ENCODE peak calls at places on chromosomes 13 and 19, in seven cellular contexts. One of them, this sample, is unnamed.

GRCh38 chr19:47720669-47721068 is 7.4 kb downstream of the EHD2 start:
- DNase-seq in fibroblast of lung: no peak
- DNase-seq in body of pancreas: no peak
- DNase-seq in pancreas: no peak
- DNase-seq in CD4-positive, alpha-beta T cell: no peak
- DNase-seq in thoracic aorta: no peak
- DNase-seq in tibial artery: no peak
- DNase-seq in this sample: no peak

GRCh38 chr19:47280183-47280797 is 5.6 kb downstream of the INAFM1 start:
- DNase-seq in thoracic aorta: no peak
- DNase-seq in pancreas: no peak
- DNase-seq in CD4-positive, alpha-beta T cell: peak; percentile 43
- DNase-seq in body of pancreas: no peak
- DNase-seq in fibroblast of lung: no peak
- DNase-seq in tibial artery: no peak
- DNase-seq in this sample: no peak

GRCh38 chr19:46453661-46454060 is 17.7 kb downstream of the PNMA8A start:
- DNase-seq in CD4-positive, alpha-beta T cell: no peak
- DNase-seq in pancreas: no peak
- DNase-seq in thoracic aorta: no peak
- DNase-seq in fibroblast of lung: no peak
- DNase-seq in body of pancreas: no peak
- DNase-seq in tibial artery: no peak
- DNase-seq in this sample: no peak

GRCh38 chr19:38303517-38304351 is at the start of gene C19orf33:
- DNase-seq in thoracic aorta: no peak
- DNase-seq in body of pancreas: peak; percentile 58
- DNase-seq in CD4-positive, alpha-beta T cell: no peak
- DNase-seq in tibial artery: no peak
- DNase-seq in fibroblast of lung: peak; percentile 44
- DNase-seq in pancreas: no peak
- DNase-seq in this sample: no peak

GRCh38 chr19:8456064-8456463 is 11.3 kb downstream of the HNRNPM start:
- DNase-seq in thoracic aorta: no peak
- DNase-seq in fibroblast of lung: no peak
- DNase-seq in tibial artery: no peak
- DNase-seq in pancreas: no peak
- DNase-seq in CD4-positive, alpha-beta T cell: no peak
- DNase-seq in body of pancreas: no peak
- DNase-seq in this sample: no peak

GRCh38 chr13:22235950-22236290 is 565.0 kb downstream of the FGF9 start:
- DNase-seq in fibroblast of lung: no peak
- DNase-seq in thoracic aorta: no peak
- DNase-seq in CD4-positive, alpha-beta T cell: no peak
- DNase-seq in pancreas: no peak
- DNase-seq in tibial artery: no peak
- DNase-seq in body of pancreas: no peak
- DNase-seq in this sample: no peak

GRCh38 chr19:56995298-56995697 is 124.5 kb upstream of the USP29 start:
- DNase-seq in CD4-positive, alpha-beta T cell: no peak
- DNase-seq in thoracic aorta: no peak
- DNase-seq in tibial artery: no peak
- DNase-seq in body of pancreas: no peak
- DNase-seq in pancreas: no peak
- DNase-seq in fibroblast of lung: no peak
- DNase-seq in this sample: no peak

GRCh38 chr13:60047943-60048342 is 115.8 kb downstream of the DIAPH3 start:
- DNase-seq in tibial artery: no peak
- DNase-seq in thoracic aorta: no peak
- DNase-seq in pancreas: no peak
- DNase-seq in CD4-positive, alpha-beta T cell: no peak
- DNase-seq in fibroblast of lung: peak; percentile 5
- DNase-seq in body of pancreas: no peak
- DNase-seq in this sample: no peak

GRCh38 chr13:72638059-72638815 is 89.2 kb downstream of the MZT1 start:
- DNase-seq in tibial artery: no peak
- DNase-seq in thoracic aorta: no peak
- DNase-seq in fibroblast of lung: peak; percentile 53
- DNase-seq in pancreas: no peak
- DNase-seq in CD4-positive, alpha-beta T cell: no peak
- DNase-seq in body of pancreas: no peak
- DNase-seq in this sample: no peak

GRCh38 chr13:99231726-99232125 is 26.5 kb downstream of the GPR18 start:
- DNase-seq in fibroblast of lung: no peak
- DNase-seq in body of pancreas: no peak
- DNase-seq in tibial artery: no peak
- DNase-seq in CD4-positive, alpha-beta T cell: no peak
- DNase-seq in thoracic aorta: no peak
- DNase-seq in pancreas: no peak
- DNase-seq in this sample: no peak

GRCh38 chr19:2268480-2268830 is 12.2 kb upstream of the JSRP1 start:
- DNase-seq in thoracic aorta: no peak
- DNase-seq in pancreas: no peak
- DNase-seq in tibial artery: no peak
- DNase-seq in CD4-positive, alpha-beta T cell: no peak
- DNase-seq in fibroblast of lung: no peak
- DNase-seq in body of pancreas: no peak
- DNase-seq in this sample: no peak

GRCh38 chr19:10095948-10096614 is 6.4 kb downstream of the ANGPTL6 start:
- DNase-seq in tibial artery: peak; percentile 92
- DNase-seq in pancreas: peak; percentile 88
- DNase-seq in thoracic aorta: no peak
- DNase-seq in fibroblast of lung: peak; percentile 80
- DNase-seq in body of pancreas: peak; percentile 87
- DNase-seq in CD4-positive, alpha-beta T cell: peak; percentile 82
- DNase-seq in this sample: peak; percentile 97

GRCh38 chr19:8831832-8832131 is 322 bp downstream of the ZNF558 start:
- DNase-seq in CD4-positive, alpha-beta T cell: no peak
- DNase-seq in pancreas: no peak
- DNase-seq in body of pancreas: no peak
- DNase-seq in tibial artery: no peak
- DNase-seq in fibroblast of lung: no peak
- DNase-seq in thoracic aorta: no peak
- DNase-seq in this sample: no peak

GRCh38 chr13:107551521-107551920 is 663.8 kb downstream of the LIG4 start:
- DNase-seq in pancreas: no peak
- DNase-seq in tibial artery: no peak
- DNase-seq in body of pancreas: no peak
- DNase-seq in thoracic aorta: no peak
- DNase-seq in CD4-positive, alpha-beta T cell: no peak
- DNase-seq in fibroblast of lung: no peak
- DNase-seq in this sample: no peak

GRCh38 chr19:29761575-29762225 is 46.6 kb upstream of the C19orf12 start:
- DNase-seq in CD4-positive, alpha-beta T cell: no peak
- DNase-seq in body of pancreas: no peak
- DNase-seq in pancreas: no peak
- DNase-seq in fibroblast of lung: no peak
- DNase-seq in tibial artery: no peak
- DNase-seq in thoracic aorta: no peak
- DNase-seq in this sample: no peak

GRCh38 chr19:347946-348861 is 3.6 kb upstream of the MIER2 start:
- DNase-seq in thoracic aorta: no peak
- DNase-seq in fibroblast of lung: peak; percentile 15
- DNase-seq in pancreas: no peak
- DNase-seq in body of pancreas: no peak
- DNase-seq in CD4-positive, alpha-beta T cell: no peak
- DNase-seq in tibial artery: no peak
- DNase-seq in this sample: no peak

GRCh38 chr19:52535831-52536800 is 8.6 kb downstream of the ZNF808 start:
- DNase-seq in thoracic aorta: peak; percentile 76
- DNase-seq in pancreas: peak; percentile 44
- DNase-seq in CD4-positive, alpha-beta T cell: peak; percentile 88
- DNase-seq in body of pancreas: peak; percentile 66
- DNase-seq in fibroblast of lung: peak; percentile 80
- DNase-seq in tibial artery: peak; percentile 93
- DNase-seq in this sample: peak; percentile 92

GRCh38 chr13:109074436-109074835 is 445.0 kb downstream of the MYO16 start:
- DNase-seq in fibroblast of lung: no peak
- DNase-seq in CD4-positive, alpha-beta T cell: no peak
- DNase-seq in pancreas: no peak
- DNase-seq in body of pancreas: no peak
- DNase-seq in thoracic aorta: no peak
- DNase-seq in tibial artery: no peak
- DNase-seq in this sample: no peak

GRCh38 chr13:109072505-109072904 is 443.1 kb downstream of the MYO16 start:
- DNase-seq in tibial artery: no peak
- DNase-seq in body of pancreas: no peak
- DNase-seq in pancreas: no peak
- DNase-seq in thoracic aorta: no peak
- DNase-seq in CD4-positive, alpha-beta T cell: no peak
- DNase-seq in fibroblast of lung: no peak
- DNase-seq in this sample: no peak

DNA sequence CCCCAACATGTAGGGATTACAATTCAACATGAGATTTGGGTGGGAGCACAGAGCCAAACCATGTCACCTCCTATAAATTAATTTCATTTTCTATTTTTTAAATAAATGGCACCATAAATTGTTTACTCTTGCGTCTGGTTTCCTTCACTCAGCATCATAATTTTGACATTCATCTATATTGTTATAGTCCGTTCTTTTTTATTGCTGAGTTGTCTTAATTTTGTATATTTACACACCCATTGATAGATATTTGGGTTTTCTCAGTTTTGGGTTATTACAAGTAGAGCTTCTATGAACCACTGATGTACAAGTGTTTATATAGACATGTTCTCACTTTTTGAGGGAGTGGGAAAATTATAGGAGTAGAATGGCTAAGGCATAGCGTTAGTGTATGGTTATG is 445.4 kb downstream of the MYO16 start:
- DNase-seq in pancreas: no peak
- DNase-seq in tibial artery: no peak
- DNase-seq in fibroblast of lung: no peak
- DNase-seq in thoracic aorta: no peak
- DNase-seq in CD4-positive, alpha-beta T cell: no peak
- DNase-seq in body of pancreas: no peak
- DNase-seq in this sample: no peak
- TF ChIP-seq CTCF in pancreas: no peak
- TF ChIP-seq CTCF in tibial artery: no peak
- TF ChIP-seq CTCF in fibroblast of lung: no peak
- TF ChIP-seq CTCF in thoracic aorta: no peak
- TF ChIP-seq CTCF in CD4-positive, alpha-beta T cell: no peak
- TF ChIP-seq CTCF in body of pancreas: no peak
- TF ChIP-seq CTCF in this sample: no peak

DNA sequence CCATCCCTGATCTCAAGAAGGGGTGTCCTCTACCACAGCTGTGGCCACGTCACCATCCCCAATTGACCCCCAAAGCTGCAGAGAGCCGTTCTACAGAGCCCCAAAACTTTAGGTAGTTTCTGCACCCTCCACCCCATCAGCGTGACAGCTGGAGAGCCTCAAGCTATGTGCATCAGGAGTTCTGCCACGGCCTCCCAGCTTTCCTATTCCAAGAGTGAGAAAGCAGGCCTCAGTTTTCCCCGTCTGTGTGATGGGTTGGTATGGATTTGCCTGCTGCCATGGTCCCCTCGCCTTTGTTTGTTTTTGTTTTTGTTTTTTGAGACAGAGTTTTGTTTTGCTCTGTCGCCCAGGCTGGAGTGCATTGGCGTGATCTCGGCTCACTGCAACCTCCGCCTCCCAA is 1.5 kb downstream of the BCL3 start:
- DNase-seq in thoracic aorta: no peak
- DNase-seq in body of pancreas: no peak
- DNase-seq in CD4-positive, alpha-beta T cell: no peak
- DNase-seq in tibial artery: no peak
- DNase-seq in pancreas: no peak
- DNase-seq in fibroblast of lung: no peak
- DNase-seq in this sample: no peak
- H3K27me3 ChIP-seq in thoracic aorta: no peaks in the 10 kb centered on the region
- H3K27me3 ChIP-seq in body of pancreas: no peaks in the 10 kb centered on the region
- H3K27me3 ChIP-seq in CD4-positive, alpha-beta T cell: no peaks in the 10 kb centered on the region
- H3K27me3 ChIP-seq in tibial artery: no peaks in the 10 kb centered on the region
- H3K27me3 ChIP-seq in pancreas: no peaks in the 10 kb centered on the region
- H3K27me3 ChIP-seq in fibroblast of lung: no peaks in the 10 kb centered on the region
- H3K27me3 ChIP-seq in this sample: no peaks in the 10 kb centered on the region

DNA sequence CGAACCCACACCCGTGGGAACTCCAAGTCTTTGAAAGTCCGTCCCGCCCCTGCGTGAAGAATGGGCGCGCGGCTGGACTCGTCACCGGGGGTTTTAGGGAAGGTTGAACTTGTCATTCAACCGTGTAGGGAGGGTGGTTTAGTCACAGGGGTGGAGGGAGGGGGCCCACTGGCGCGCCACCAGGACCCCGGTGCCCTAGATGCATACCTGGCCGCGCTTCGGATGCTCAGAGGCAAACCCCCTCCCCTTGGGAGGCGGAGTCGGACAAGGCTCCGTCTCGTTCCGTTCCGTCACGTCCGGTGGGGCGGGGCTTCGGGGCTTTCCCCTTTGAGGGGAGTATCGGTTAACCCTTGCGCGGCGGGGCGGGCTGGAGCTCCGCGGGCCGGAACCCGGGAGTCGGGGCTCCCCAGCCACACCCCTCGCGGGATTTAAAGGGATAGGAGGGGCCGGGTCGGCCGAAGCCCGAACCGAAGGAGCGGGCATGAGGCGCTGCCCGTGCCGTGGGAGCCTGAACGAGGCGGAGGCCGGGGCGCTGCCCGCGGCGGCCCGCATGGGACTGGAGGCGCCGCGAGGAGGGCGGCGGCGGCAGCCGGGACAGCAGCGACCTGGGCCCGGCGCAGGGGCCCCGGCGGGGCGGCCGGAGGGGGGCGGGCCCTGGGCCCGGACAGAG is at the start of the genes COQ8B and ITPKC:
- DNase-seq in pancreas: peak; percentile 99
- DNase-seq in fibroblast of lung: peak; percentile 96
- DNase-seq in body of pancreas: peak; percentile 99
- DNase-seq in thoracic aorta: peak; percentile 97
- DNase-seq in CD4-positive, alpha-beta T cell: peak; percentile 99
- DNase-seq in tibial artery: peak; percentile 100
- DNase-seq in this sample: peak; percentile 95
- TF ChIP-seq CTCF in pancreas: no peak
- TF ChIP-seq CTCF in fibroblast of lung: no peak
- TF ChIP-seq CTCF in body of pancreas: peak; percentile 50
- TF ChIP-seq CTCF in thoracic aorta: no peak
- TF ChIP-seq CTCF in CD4-positive, alpha-beta T cell: no peak
- TF ChIP-seq CTCF in tibial artery: no peak
- TF ChIP-seq CTCF in this sample: no peak

GRCh38 chr19:41994994-41995958 is 1.2 kb upstream of the ATP1A3 start:
- DNase-seq in fibroblast of lung: no peak
- DNase-seq in body of pancreas: no peak
- DNase-seq in CD4-positive, alpha-beta T cell: no peak
- DNase-seq in thoracic aorta: no peak
- DNase-seq in pancreas: no peak
- DNase-seq in tibial artery: no peak
- DNase-seq in this sample: no peak
- H3K27me3 ChIP-seq in fibroblast of lung: peaks cover 31% of the 10 kb centered on the region
- H3K27me3 ChIP-seq in body of pancreas: no peaks in the 10 kb centered on the region
- H3K27me3 ChIP-seq in CD4-positive, alpha-beta T cell: peaks cover 51% of the 10 kb centered on the region
- H3K27me3 ChIP-seq in thoracic aorta: peaks cover 6% of the 10 kb centered on the region
- H3K27me3 ChIP-seq in pancreas: peaks cover 2% of the 10 kb centered on the region
- H3K27me3 ChIP-seq in tibial artery: peaks cover 95% of the 10 kb centered on the region
- H3K27me3 ChIP-seq in this sample: peaks cover 4% of the 10 kb centered on the region

This sample was measured in GM06990.